ENCODE peak calls at places on chromosome 20, in four cellular contexts. D is LoVo, Q is GM23338, P is GM20000. G is an unnamed sample.

GRCh38 chr20:47464380-47465101 is 37.1 kb upstream of the NCOA3 start:
- DNase-seq in Q (peak), D (peak), P (no peak), G (no peak)

GRCh38 chr20:58997141-58997770 is 9.8 kb downstream of the CTSZ start:
- DNase-seq in P (no peak), D (no peak), Q (peak), G (no peak)

GRCh38 chr20:22492497-22492896 is 91.9 kb downstream of the FOXA2 start:
- DNase-seq in P (no peak), D (no peak), Q (no peak), G (no peak)

GRCh38 chr20:31663838-31664695 is 26.4 kb downstream of the COX4I2 start:
- DNase-seq in Q (peak), D (no peak), P (no peak), G (no peak)

GRCh38 chr20:14657231-14657630 is 319.8 kb upstream of the FLRT3 start:
- DNase-seq in P (no peak), D (no peak), Q (no peak), G (no peak)

GRCh38 chr20:51346686-51347485 is 195.6 kb downstream of the NFATC2 start:
- DNase-seq in D (no peak), P (no peak), Q (no peak), G (no peak)

GRCh38 chr20:38180781-38181180 is 15.7 kb upstream of the TGM2 start:
- DNase-seq in D (no peak), P (no peak), Q (no peak), G (no peak)

GRCh38 chr20:58583141-58583540 is 67.9 kb upstream of the APCDD1L start:
- DNase-seq in Q (no peak), D (no peak), P (no peak), G (no peak)

GRCh38 chr20:35292504-35293285 is 470 bp upstream of the FAM83C start:
- DNase-seq in P (no peak), Q (no peak), D (no peak), G (no peak)

GRCh38 chr20:626579-626978 is 16.5 kb upstream of the TCF15 start:
- DNase-seq in D (no peak), P (no peak), Q (no peak), G (no peak)

GRCh38 chr20:16434087-16434664 is 139.1 kb downstream of the KIF16B start:
- DNase-seq in Q (peak), P (peak), D (peak), G (peak)

GRCh38 chr20:54013397-54013941 is 56.9 kb downstream of the BCAS1 start:
- DNase-seq in P (no peak), D (no peak), Q (no peak), G (no peak)

GRCh38 chr20:38590682-38591483 is 9.9 kb downstream of the ADIG start:
- DNase-seq in Q (peak), D (no peak), P (no peak), G (no peak)

GRCh38 chr20:63542696-63543095 is 4.9 kb downstream of the SRMS start:
- DNase-seq in P (peak), Q (no peak), D (no peak), G (no peak)

GRCh38 chr20:34874094-34874654 is 1.5 kb upstream of the GGT7 start:
- DNase-seq in P (peak), D (peak), Q (peak), G (peak)

GRCh38 chr20:62837790-62838458 is 21.1 kb downstream of the COL9A3 start:
- DNase-seq in Q (no peak), D (peak), P (peak), G (no peak)

GRCh38 chr20:61556116-61556515 is 304.1 kb downstream of the CDH4 start:
- DNase-seq in Q (no peak), P (no peak), D (no peak), G (no peak)

GRCh38 chr20:40978761-40979160 is 49.9 kb upstream of the TOP1 start:
- DNase-seq in P (no peak), Q (no peak), D (no peak), G (no peak)

GRCh38 chr20:50312002-50312681 is 121.5 kb downstream of the CEBPB start:
- DNase-seq in Q (no peak), P (no peak), D (no peak), G (no peak)

G was measured in activated effector memory CD4-positive, alpha-beta T cell treated with Interleukin-2 at 50 U/mL for 16 hours.